ENCODE peak calls at places on chromosome 7, in four cellular contexts. E is HepG2, H is HCT116, L is GM12878. W is an unnamed sample.

GRCh38 chr7:36103837-36104561 is 49.1 kb upstream of the EEPD1 start:
- DNase-seq in E (no peak), H (no peak), L (no peak), W (no peak)

GRCh38 chr7:64307254-64308018 is 6.3 kb upstream of the ZNF736 start:
- DNase-seq in E (no peak), H (no peak), L (peak; percentile 89), W (peak; percentile 95)

GRCh38 chr7:130611206-130611605 is 57.3 kb downstream of the COPG2 start:
- DNase-seq in E (no peak), H (no peak), L (no peak), W (no peak)

GRCh38 chr7:77370606-77371005 is 45.5 kb downstream of the GSAP start:
- DNase-seq in E (no peak), H (no peak), L (no peak), W (no peak)

GRCh38 chr7:133081119-133081604 is 728 bp downstream of the CHCHD3 start:
- DNase-seq in E (peak; percentile 12), H (no peak), L (no peak), W (no peak)

GRCh38 chr7:2044311-2044882 is 188.3 kb downstream of the MAD1L1 start:
- DNase-seq in E (no peak), H (no peak), L (no peak), W (no peak)

GRCh38 chr7:47535704-47536628 is 45.9 kb downstream of the TNS3 start:
- DNase-seq in E (peak; percentile 52), H (no peak), L (no peak), W (no peak)

GRCh38 chr7:8638076-8638475 is 204.7 kb downstream of the NXPH1 start:
- DNase-seq in E (no peak), H (no peak), L (no peak), W (no peak)

DNA sequence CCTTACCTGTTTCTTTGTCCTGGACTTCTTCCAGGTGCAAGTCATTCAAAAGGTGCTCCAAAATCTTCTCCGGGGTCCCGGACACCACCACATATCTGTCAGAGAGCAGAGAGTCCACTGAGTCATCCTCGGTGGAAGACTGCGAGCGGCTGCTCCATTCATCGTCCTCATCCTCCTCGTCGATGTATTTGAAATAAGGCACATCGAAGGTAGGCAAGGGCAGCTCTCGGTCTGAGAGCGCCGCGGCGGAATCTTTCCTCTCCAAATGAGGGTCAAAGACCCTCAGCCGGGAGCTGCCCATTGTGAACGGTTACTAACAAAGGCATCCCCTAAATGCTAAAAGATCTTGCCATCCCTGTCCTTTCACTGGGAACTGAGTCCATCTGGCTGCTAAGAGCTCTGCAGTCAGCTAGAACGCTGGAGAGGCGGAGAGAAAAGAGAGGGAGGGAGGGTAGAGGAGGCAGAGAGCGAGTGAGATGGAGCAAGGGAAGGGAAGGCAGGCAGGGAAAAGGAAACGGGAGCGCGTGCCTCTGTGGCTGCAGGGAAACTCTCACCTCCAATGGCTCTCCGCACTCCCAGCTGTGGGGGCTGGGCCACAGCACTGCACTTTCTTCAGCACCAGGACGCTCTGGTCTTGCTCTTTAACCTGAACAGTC is 163.5 kb downstream of the RAPGEF5 start:
- DNase-seq in E (no peak), H (no peak), L (no peak), W (peak; percentile 81)
- TF ChIP-seq ZNF274 in E (no peak), H (no peak), L (no peak), W (no peak)

GRCh38 chr7:18762189-18762588 is 266.6 kb downstream of the HDAC9 start:
- DNase-seq in E (no peak), H (no peak), L (no peak), W (no peak)
- H3K9ac ChIP-seq in E (no peak overlapping the region), H (no peak overlapping the region), L (no peak overlapping the region), W (no peak overlapping the region)

GRCh38 chr7:131738066-131738465 is 181.6 kb upstream of the PODXL start:
- DNase-seq in E (no peak), H (no peak), L (no peak), W (no peak)

GRCh38 chr7:131733604-131734003 is 177.2 kb upstream of the PODXL start:
- DNase-seq in E (no peak), H (no peak), L (no peak), W (no peak)

DNA sequence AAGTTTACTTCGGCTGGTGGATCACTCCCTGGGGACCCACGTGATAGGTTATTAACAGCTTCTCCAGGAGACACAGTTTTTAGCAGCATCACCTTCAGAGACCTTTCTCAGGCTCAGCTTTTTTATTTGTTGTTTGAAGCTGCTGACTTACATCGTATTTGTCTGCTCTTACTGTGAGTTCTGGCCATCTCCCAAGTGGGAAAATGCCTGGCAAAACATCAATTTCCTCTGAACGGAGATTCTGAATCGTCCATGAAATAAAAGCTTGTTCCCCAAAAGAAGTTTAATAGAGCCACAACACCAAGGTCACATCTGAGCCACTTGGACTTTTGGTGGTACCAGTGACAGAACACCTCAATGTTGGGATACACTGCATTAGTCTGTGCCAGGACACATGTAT is 178.7 kb upstream of the PODXL start:
- DNase-seq in E (no peak), H (no peak), L (no peak), W (no peak)
- TF ChIP-seq ZNF274 in E (no peak), H (no peak), L (no peak), W (no peak)

GRCh38 chr7:105376901-105377533 is 11.7 kb downstream of the SRPK2 start:
- DNase-seq in E (no peak), H (no peak), L (no peak), W (no peak)
- H3K9ac ChIP-seq in E (no peak overlapping the region), H (no peak overlapping the region), L (no peak overlapping the region), W (no peak overlapping the region)